ENCODE peak calls at places on chromosomes 6 and 20, in four cellular contexts. T is right cardiac atrium, O is lower lobe of right lung, Y is psoas muscle. W is an unnamed sample. For H3K4me1, the result is how much of the 10 kb centered on the place peaks cover.

GRCh38 chr20:37417146-37417856 is 71.4 kb downstream of the SRC start:
- DNase-seq in T (no peak), O (no peak), Y (no peak), W (no peak)

GRCh38 chr6:136228811-136229210 is 21.3 kb downstream of the MTFR2 start:
- DNase-seq in T (no peak), O (no peak), Y (no peak), W (no peak)

GRCh38 chr6:166853371-166854325 is 102.7 kb downstream of the RNASET2 start:
- DNase-seq in T (no peak), O (no peak), Y (no peak), W (no peak)

GRCh38 chr20:4894981-4895381 is 106.3 kb downstream of the SLC23A2 start:
- DNase-seq in T (no peak), O (no peak), Y (no peak), W (no peak)

GRCh38 chr6:134345780-134346179 is 27.9 kb upstream of the SGK1 start:
- DNase-seq in T (peak), O (no peak), Y (peak), W (peak)

GRCh38 chr20:58883243-58883691 is 30.8 kb downstream of the GNAS start:
- DNase-seq in T (no peak), O (no peak), Y (no peak), W (no peak)

GRCh38 chr6:111737065-111737521 is 131.4 kb upstream of the TRAF3IP2 start:
- DNase-seq in T (no peak), O (no peak), Y (no peak), W (no peak)

GRCh38 chr6:163709693-163710092 is 295.2 kb downstream of the QKI start:
- DNase-seq in T (peak), O (no peak), Y (no peak), W (no peak)

GRCh38 chr20:57082546-57082945 is 183.9 kb downstream of the BMP7 start:
- DNase-seq in T (no peak), O (no peak), Y (no peak), W (no peak)

GRCh38 chr6:165146456-165146855 is 162.9 kb downstream of the C6orf118 start:
- DNase-seq in T (no peak), O (no peak), Y (no peak), W (no peak)

GRCh38 chr6:70738028-70738427 is 70.3 kb downstream of the SMAP1 start:
- DNase-seq in T (no peak), O (no peak), Y (no peak), W (no peak)

GRCh38 chr6:47440722-47441121 is 36.9 kb upstream of the CD2AP start:
- DNase-seq in T (no peak), O (no peak), Y (no peak), W (no peak)

GRCh38 chr6:29667158-29667557 is 10.3 kb downstream of the MOG start:
- DNase-seq in T (no peak), O (no peak), Y (no peak), W (no peak)

GRCh38 chr20:52193133-52193532 is 1.6 kb upstream of the ZFP64 start:
- DNase-seq in T (no peak), O (no peak), Y (no peak), W (no peak)

GRCh38 chr20:58019027-58019849 is 209.2 kb downstream of the ANKRD60 start:
- DNase-seq in T (no peak), O (no peak), Y (no peak), W (no peak)

GRCh38 chr6:25346064-25346463 is 66.9 kb downstream of the CARMIL1 start:
- DNase-seq in T (no peak), O (no peak), Y (no peak), W (no peak)

GRCh38 chr6:167336818-167337217 is 11.9 kb downstream of the TTLL2 start:
- DNase-seq in T (no peak), O (no peak), Y (no peak), W (no peak)

GRCh38 chr20:23477223-23477622 is 13.7 kb upstream of the CST8 start:
- DNase-seq in T (no peak), O (no peak), Y (no peak), W (no peak)

GRCh38 chr6:115524821-115525220 is 535.9 kb downstream of the FRK start:
- DNase-seq in T (no peak), O (no peak), Y (no peak), W (no peak)

GRCh38 chr20:23086056-23086551 is at the start of gene CD93:
- DNase-seq in T (peak), O (peak), Y (no peak), W (peak)

GRCh38 chr20:1824177-1824576 is 71.0 kb upstream of the SIRPA start:
- DNase-seq in T (no peak), O (no peak), Y (no peak), W (no peak)

GRCh38 chr6:137309078-137309762 is 90.0 kb upstream of the IFNGR1 start:
- DNase-seq in T (peak), O (peak), Y (peak), W (peak)

GRCh38 chr20:35947489-35947888 is 6.8 kb downstream of the SCAND1 start:
- DNase-seq in T (no peak), O (no peak), Y (no peak), W (no peak)

GRCh38 chr6:143449731-143450452 is 603 bp downstream of the ADAT2 start:
- DNase-seq in T (peak), O (no peak), Y (no peak), W (peak)

GRCh38 chr20:3679749-3680700 is 1.8 kb downstream of the ADAM33 start:
- DNase-seq in T (peak), O (no peak), Y (peak), W (peak)

GRCh38 chr6:151284012-151284411 is 44.2 kb downstream of the AKAP12 start:
- DNase-seq in T (no peak), O (no peak), Y (no peak), W (no peak)

GRCh38 chr6:118963003-118963402 is 28.0 kb upstream of the MCM9 start:
- DNase-seq in T (no peak), O (no peak), Y (no peak), W (no peak)

GRCh38 chr6:42378125-42378524 is 73.6 kb downstream of the TRERF1 start:
- DNase-seq in T (no peak), O (no peak), Y (no peak), W (no peak)

GRCh38 chr6:38188677-38189335 is 369.3 kb downstream of the ZFAND3 start:
- DNase-seq in T (no peak), O (no peak), Y (no peak), W (no peak)

GRCh38 chr6:157885211-157885788 is 62.3 kb downstream of the SNX9 start:
- DNase-seq in T (no peak), O (no peak), Y (no peak), W (no peak)

GRCh38 chr6:85580878-85581267 is 12.8 kb downstream of the SNX14 start:
- DNase-seq in T (no peak), O (no peak), Y (peak), W (no peak)

GRCh38 chr6:131122007-131122406 is 13.3 kb upstream of the AKAP7 start:
- DNase-seq in T (no peak), O (no peak), Y (no peak), W (no peak)

GRCh38 chr6:112434896-112435295 is 87.8 kb downstream of the RFPL4B start:
- DNase-seq in T (no peak), O (no peak), Y (no peak), W (peak)

GRCh38 chr20:11305406-11305805 is 612.3 kb upstream of the BTBD3 start:
- DNase-seq in T (no peak), O (no peak), Y (no peak), W (no peak)

GRCh38 chr20:50029697-50030428 is 47.1 kb downstream of the SNAI1 start:
- DNase-seq in T (peak), O (no peak), Y (peak), W (no peak)

GRCh38 chr6:166942393-166943168 is 13.8 kb downstream of the RNASET2 start:
- DNase-seq in T (no peak), O (peak), Y (no peak), W (no peak)

GRCh38 chr6:41937881-41938574 is 3.6 kb downstream of the CCND3 start:
- DNase-seq in T (no peak), O (no peak), Y (no peak), W (no peak)

GRCh38 chr20:6692566-6693168 is 74.8 kb upstream of the BMP2 start:
- DNase-seq in T (no peak), O (no peak), Y (no peak), W (no peak)
- H3K4me1 ChIP-seq in T (under half), O (under half), Y (under half), W (under half)

DNA sequence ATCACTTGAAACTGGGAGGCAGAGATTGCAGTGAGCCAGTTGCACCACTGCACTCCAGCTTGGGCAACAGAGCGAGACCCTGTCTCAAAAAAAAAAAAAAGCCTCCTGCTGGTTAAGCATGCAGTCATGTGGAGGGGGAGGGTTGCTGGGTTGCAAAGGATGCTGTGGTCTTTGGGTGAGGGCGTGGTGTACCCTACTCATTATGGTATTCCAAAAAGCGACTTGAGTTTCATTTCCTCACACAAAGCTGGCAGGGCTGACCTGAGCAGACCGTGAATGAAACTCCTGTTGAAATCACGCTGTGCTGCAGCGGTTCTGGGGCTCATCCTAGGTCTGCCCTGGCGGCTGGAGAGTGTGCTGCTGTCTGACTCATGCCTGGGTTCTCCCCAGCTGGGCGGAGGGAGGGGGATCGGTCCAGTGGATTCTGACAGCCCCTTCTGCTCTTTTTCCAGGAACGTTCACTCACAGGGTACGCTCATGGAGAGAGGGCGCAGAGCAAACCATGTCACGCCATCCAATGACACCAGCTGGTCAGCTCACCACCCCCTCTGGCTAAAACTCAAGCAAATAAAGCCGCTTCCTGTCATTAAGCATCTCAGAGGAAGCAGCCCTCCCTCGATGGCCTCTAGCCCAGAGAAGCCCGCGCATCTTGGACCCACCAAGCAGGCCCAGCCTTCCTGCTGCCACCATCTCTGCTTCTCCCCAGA is 166.2 kb downstream of the SCML4 start:
- DNase-seq in T (peak), O (peak), Y (peak), W (no peak)
- H3K4me3 ChIP-seq in T (no peak), O (peak), Y (peak), W (no peak)

GRCh38 chr6:2843138-2843740 is 1.6 kb upstream of the SERPINB1 start:
- DNase-seq in T (no peak), O (no peak), Y (no peak), W (no peak)
- H3K4me1 ChIP-seq in T (under half), O (half or more), Y (under half), W (under half)

DNA sequence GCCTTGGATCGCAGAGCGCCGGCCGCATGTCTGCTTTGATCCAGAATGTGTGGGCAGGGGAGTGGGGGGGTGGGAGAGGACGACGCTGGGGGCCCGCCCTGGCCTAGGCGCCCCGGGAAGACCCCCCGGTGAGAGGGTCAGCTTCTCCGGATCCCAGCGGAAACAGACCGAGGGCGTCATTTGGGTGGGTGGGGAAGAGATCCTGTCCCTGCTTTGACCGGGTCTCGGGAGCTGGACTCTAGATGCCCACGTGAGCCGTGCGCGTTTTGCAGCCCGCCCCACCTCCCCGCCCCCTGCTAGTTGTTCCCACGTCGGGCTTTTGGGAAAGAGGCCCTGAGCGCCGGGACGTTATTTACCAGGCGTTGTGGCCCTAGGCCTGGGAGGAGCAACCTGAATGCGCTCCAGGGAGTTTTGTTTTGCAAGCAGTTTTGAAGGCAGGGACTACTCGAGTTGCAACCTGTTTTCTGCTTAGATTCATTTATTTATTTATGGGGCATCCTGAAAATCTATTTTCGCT is 1.5 kb downstream of the DSP start:
- DNase-seq in T (peak), O (peak), Y (peak), W (peak)
- H3K4me3 ChIP-seq in T (peak), O (peak), Y (peak), W (peak)

DNA sequence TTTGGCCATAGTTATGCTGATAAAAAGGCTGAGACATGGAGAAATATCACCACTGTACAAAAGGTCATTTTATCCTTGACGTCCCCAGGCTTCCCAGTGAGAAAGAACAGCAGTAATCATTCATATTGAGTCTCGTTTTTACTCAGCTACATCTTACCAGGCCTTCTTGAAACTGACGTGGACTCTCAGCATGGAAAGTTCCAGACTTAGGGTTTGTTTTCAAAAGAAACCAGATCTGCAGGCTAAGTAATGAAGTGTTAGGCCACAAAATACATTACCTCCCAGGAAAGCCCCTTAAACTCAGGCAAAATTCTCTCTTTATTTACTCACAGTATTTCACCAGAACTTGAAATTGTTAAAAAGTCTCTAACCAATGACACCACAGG is 370.2 kb upstream of the JARID2 start:
- DNase-seq in T (no peak), O (no peak), Y (no peak), W (no peak)
- H3K4me1 ChIP-seq in T (under half), O (under half), Y (under half), W (under half)

GRCh38 chr6:109912136-109912535 is 66.0 kb upstream of the GPR6 start:
- DNase-seq in T (no peak), O (no peak), Y (no peak), W (no peak)

DNA sequence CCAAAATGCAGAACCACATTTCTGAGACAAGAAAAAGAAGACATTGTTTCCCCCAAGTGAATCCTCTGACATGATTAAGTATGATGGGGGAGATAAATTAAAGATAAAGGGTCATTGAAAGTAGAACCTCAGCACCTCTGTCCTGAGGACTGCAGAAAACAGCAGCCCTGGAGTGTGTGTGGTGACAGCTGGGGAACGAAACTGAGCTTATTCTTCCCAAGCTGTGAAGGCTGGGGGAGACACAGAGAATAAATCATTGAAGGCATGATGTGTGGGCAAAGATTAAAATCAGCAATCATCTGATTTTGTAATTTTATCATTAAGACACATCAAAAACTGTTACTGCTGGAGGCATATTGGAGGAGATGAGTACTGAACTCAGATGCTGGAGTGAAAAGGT is 67.5 kb upstream of the GPR6 start:
- DNase-seq in T (no peak), O (no peak), Y (no peak), W (no peak)
- H3K4me3 ChIP-seq in T (no peak), O (no peak), Y (no peak), W (no peak)

DNA sequence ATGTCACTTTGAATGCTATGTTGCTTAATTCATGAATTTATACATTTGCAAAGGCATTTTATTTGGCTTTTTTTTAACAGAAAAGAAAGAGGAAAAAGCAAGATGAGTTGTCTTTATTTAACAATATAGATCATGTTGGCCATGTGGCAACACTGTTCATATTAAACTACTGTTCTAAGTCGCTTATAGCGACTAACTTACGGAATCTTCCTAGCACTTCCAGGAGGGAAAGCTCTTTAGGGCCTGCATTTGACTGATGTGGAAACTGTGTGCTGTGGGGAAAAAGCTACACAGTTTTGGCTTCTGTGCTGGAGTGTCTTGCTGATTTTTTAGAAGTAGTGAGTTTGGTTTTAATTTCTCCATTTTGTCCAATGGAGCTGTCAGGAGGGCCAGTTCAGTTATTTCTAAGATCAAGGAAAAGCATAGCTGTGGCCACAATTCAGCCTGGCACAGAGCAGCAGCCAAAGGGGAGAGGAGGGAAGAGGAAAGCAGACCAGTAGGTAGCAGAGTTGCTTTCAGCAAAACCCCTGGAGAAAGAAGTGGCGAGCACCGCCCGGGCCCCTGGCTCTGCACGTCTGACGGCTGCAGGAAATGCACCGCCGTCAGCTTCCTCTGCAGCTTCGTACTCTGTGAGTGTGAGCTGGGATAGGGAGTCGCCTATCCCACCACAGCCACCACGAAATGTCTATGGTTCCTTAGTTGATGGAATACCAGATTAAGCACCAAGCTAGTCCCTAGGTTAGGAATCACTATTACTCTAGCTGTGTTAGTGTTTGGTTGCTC is 80.2 kb upstream of the NAA20 start:
- DNase-seq in T (no peak), O (peak), Y (no peak), W (no peak)
- H3K4me1 ChIP-seq in T (under half), O (half or more), Y (under half), W (under half)

GRCh38 chr6:169789146-169789943 is 37.9 kb downstream of the ERMARD start:
- DNase-seq in T (no peak), O (no peak), Y (no peak), W (no peak)
- H3K4me3 ChIP-seq in T (peak), O (peak), Y (peak), W (peak)

GRCh38 chr20:47269309-47270165 is 87.0 kb downstream of the ZMYND8 start:
- DNase-seq in T (no peak), O (no peak), Y (no peak), W (no peak)
- H3K4me1 ChIP-seq in T (under half), O (under half), Y (under half), W (under half)